ENCODE peak calls at places on chromosomes 16 and 17, in four cellular contexts. N is HCT116, Z is GM12878, H is SK-N-SH. A is an unnamed sample.

GRCh38 chr17:79940381-79941087 is 95.1 kb downstream of the TBC1D16 start:
- DNase-seq in Z (no peak), H (no peak), N (no peak), A (no peak)

GRCh38 chr17:8997994-8998628 is 23.2 kb upstream of the NTN1 start:
- DNase-seq in N (peak), Z (peak), H (peak), A (peak)

GRCh38 chr16:52069866-52070265 is 477.1 kb downstream of the TOX3 start:
- DNase-seq in Z (no peak), H (peak), N (no peak), A (no peak)

GRCh38 chr17:17201907-17202306 is 4.2 kb downstream of the PLD6 start:
- DNase-seq in H (no peak), N (no peak), Z (no peak), A (no peak)

GRCh38 chr16:84416407-84417321 is 48.3 kb downstream of the ATP2C2 start:
- DNase-seq in N (no peak), Z (no peak), H (no peak), A (no peak)

GRCh38 chr17:70434536-70435490 is 265.5 kb downstream of the KCNJ2 start:
- DNase-seq in Z (no peak), N (no peak), H (no peak), A (no peak)

GRCh38 chr16:46801428-46802049 is 29.4 kb downstream of the C16orf87 start:
- DNase-seq in N (no peak), Z (no peak), H (peak), A (peak)

GRCh38 chr17:81402530-81402941 is 7.3 kb downstream of the BAHCC1 start:
- DNase-seq in N (no peak), H (no peak), Z (no peak), A (no peak)

GRCh38 chr17:67378444-67379250 is 1.6 kb downstream of the PITPNC1 start:
- DNase-seq in Z (no peak), N (peak), H (peak), A (peak)

GRCh38 chr17:29574732-29575510 is 6.4 kb downstream of the TP53I13 start:
- DNase-seq in Z (no peak), H (no peak), N (no peak), A (no peak)

GRCh38 chr17:31321481-31321880 is at the start of gene EVI2A:
- DNase-seq in Z (peak), H (no peak), N (no peak), A (no peak)

GRCh38 chr17:82356028-82356427 is 3.0 kb upstream of the TEX19 start:
- DNase-seq in N (no peak), H (no peak), Z (no peak), A (peak)

GRCh38 chr17:37567137-37567927 is 41.9 kb downstream of the SYNRG start:
- DNase-seq in Z (no peak), H (no peak), N (no peak), A (no peak)

GRCh38 chr16:71214771-71215381 is 15.6 kb downstream of the HYDIN start:
- DNase-seq in Z (no peak), H (no peak), N (peak), A (peak)

GRCh38 chr16:85381738-85382592 is 231.2 kb upstream of the GSE1 start:
- DNase-seq in N (no peak), Z (no peak), H (peak), A (no peak)

GRCh38 chr17:80457236-80457856 is 19.1 kb downstream of the NPTX1 start:
- DNase-seq in Z (no peak), H (no peak), N (no peak), A (no peak)

GRCh38 chr16:71311553-71312158 is 22.5 kb upstream of the CMTR2 start:
- DNase-seq in Z (no peak), N (no peak), H (peak), A (peak)

GRCh38 chr17:32569171-32570080 is 82.6 kb downstream of the CDK5R1 start:
- DNase-seq in H (no peak), Z (peak), N (no peak), A (no peak)

GRCh38 chr17:60989439-60989838 is 311.8 kb downstream of the BCAS3 start:
- DNase-seq in H (peak), Z (no peak), N (no peak), A (no peak)

GRCh38 chr16:31022574-31023251 is 10.6 kb upstream of the STX4 start:
- DNase-seq in H (no peak), Z (no peak), N (no peak), A (no peak)
- TF ChIP-seq JUND in H (no peak), Z (no peak), N (no peak), A (no peak)

GRCh38 chr17:77465358-77466041 is 324.7 kb downstream of the SEC14L1 start:
- DNase-seq in N (no peak), Z (peak), H (no peak), A (no peak)
- TF ChIP-seq JUND in N (no peak), Z (peak), H (no peak), A (no peak)

GRCh38 chr17:63512896-63513644 is 10.1 kb upstream of the KCNH6 start:
- DNase-seq in Z (no peak), N (no peak), H (no peak), A (no peak)

GRCh38 chr17:63516910-63517824 is 6.0 kb upstream of the KCNH6 start:
- DNase-seq in Z (peak), N (peak), H (no peak), A (no peak)

GRCh38 chr17:63515426-63515825 is 7.7 kb upstream of the KCNH6 start:
- DNase-seq in H (no peak), Z (no peak), N (no peak), A (no peak)

GRCh38 chr17:63514477-63514876 is 8.7 kb upstream of the KCNH6 start:
- DNase-seq in H (no peak), N (no peak), Z (no peak), A (no peak)

GRCh38 chr17:63514974-63515373 is 8.2 kb upstream of the KCNH6 start:
- DNase-seq in H (no peak), N (no peak), Z (no peak), A (no peak)
- TF ChIP-seq JUND in H (no peak), N (no peak), Z (no peak), A (no peak)

DNA sequence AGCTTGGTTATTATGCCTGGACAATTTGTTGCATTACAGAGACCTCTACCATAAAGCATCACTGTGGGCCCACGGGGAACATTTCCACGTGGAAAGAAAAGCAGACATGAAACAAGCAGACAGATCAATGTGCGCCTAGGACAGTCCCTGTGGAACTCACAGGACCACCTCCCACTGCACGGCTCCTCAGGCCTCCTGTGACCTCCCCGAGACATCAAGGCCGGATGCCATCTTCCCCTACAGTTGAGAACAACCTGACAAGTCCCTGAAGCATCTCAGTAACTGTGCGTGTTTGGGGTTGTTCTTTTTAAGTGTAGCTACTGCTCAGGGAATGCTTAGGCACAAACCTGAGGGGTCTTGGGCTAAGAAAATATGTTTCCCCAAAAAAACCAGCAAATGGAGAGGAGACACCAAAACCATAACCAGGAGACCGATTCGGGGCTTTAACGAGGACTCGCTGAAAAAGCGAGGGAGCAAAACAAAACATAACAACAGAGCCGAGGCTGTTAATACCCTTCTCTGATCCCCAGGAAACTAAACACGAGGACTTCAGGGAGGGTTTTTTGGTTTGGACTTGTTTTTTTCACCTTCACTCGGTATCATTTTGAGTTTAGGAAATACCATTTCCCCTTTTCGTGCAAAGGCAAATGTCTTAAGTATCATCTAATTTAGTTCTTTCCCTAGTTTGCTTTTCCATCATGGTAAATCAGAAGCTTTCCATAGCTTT is 87.1 kb downstream of the CYTH1 start:
- DNase-seq in H (no peak), N (no peak), Z (no peak), A (no peak)
- TF ChIP-seq JUND in H (no peak), N (no peak), Z (peak), A (no peak)

DNA sequence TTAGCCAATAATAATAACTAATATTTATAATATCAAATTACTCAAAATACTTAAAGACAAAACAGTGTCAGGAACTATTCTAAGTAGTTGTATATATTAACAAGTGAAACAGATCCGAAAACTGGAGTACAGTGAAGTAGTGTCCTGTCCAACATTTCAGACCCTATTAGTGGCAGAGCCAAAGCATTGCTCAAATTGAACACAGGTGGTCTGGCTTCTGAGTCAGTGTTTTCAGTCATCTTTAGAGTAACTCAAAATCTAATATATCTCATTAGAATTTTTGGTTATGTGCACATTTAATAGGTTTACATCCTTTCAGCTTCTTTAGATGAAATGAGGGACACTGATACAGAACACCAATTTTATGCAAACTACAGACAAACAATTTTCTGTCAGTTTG is 652.5 kb downstream of the CDH11 start:
- DNase-seq in H (no peak), Z (no peak), N (no peak), A (no peak)
- TF ChIP-seq JUND in H (peak), Z (no peak), N (no peak), A (no peak)

GRCh38 chr16:28609631-28610594 is at the start of gene SULT1A1:
- DNase-seq in N (no peak), H (peak), Z (no peak), A (peak)
- TF ChIP-seq JUND in N (no peak), H (no peak), Z (no peak), A (no peak)

DNA sequence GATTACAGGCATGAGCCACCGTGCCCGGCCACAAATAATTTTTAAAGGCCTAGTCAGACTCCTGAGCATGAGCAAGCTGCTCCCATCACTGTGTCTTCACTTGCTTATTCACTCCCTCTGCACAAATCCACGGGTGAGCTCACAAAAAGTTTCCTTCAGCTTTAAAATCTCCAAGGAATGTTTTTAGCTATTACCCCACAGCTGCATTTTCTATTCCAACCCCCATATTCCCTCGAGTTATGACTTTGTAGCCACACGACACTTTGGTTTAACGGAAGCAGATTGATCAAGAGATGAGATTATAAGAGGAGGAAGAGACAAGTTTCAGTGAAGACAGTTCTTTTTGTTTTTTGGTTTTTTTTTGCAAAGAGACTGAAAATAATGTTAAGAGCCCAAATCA is 49.1 kb upstream of the SLC25A19 start:
- DNase-seq in Z (no peak), H (no peak), N (no peak), A (no peak)
- TF ChIP-seq JUND in Z (no peak), H (no peak), N (no peak), A (no peak)

DNA sequence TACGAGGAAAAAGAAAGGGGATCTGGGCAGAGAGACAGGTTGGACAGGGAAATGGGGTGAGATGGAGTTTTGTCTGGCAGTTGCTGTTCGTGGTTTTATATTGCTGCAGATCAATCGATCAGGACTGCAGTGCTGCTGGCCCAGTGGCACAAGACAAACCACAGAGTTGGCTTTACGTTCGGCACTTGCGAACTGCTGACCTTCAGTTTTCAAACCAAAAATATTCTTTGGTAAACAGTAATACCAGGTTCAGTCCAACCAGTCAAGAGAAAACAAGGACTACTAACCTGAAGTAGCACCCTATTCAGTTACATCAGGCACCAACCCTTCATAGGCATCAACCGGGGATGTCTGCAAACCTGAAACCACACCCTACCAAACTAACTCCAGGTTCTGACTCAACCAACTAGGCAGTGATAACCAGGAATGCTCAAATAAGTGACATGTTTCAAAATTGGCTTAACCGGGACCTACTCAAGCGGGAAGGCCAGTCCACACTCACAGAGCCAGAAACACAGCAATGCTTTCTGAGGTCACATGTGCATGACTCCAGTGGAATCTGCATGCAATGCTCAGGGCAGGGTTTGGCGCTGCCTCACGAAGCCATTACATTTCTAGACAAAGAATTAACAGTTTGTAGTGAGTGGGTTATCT is 91.1 kb downstream of the SMG6 start:
- DNase-seq in H (no peak), N (no peak), Z (no peak), A (no peak)
- TF ChIP-seq JUND in H (no peak), N (no peak), Z (no peak), A (no peak)

GRCh38 chr17:21129023-21129681 is 2.4 kb downstream of the DHRS7B start:
- DNase-seq in N (no peak), Z (no peak), H (peak), A (peak)

GRCh38 chr17:21132428-21132827 is 5.7 kb downstream of the DHRS7B start:
- DNase-seq in H (no peak), Z (no peak), N (no peak), A (no peak)

GRCh38 chr17:21127508-21128077 is 829 bp downstream of the DHRS7B start:
- DNase-seq in H (no peak), Z (no peak), N (no peak), A (no peak)

GRCh38 chr17:21134559-21134958 is 7.8 kb downstream of the DHRS7B start:
- DNase-seq in Z (no peak), H (no peak), N (no peak), A (no peak)

DNA sequence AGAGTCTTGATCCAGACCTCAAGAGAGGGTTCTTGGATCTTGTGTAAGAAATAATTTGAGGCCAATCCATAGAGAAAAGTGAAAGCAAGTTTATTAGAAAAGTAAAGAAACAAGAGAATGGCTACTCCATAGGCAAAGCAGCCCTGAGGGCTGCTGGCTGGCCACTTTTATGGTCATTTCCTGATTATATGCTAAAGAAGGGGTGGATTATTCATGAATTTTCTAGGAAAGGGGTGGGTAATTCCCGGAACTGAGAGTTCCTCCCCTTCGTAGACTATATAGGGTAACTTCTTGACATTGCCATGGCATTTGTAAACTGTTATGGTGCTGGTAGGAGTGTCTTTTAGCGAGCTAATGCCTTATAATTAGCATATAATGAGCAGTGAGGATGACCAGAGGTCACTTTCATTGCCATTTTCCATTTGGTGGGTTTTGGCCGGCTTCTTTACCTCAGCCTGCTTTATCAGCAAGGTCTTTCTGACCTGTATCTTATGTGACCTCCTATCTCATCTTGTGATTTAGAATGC is 4.4 kb downstream of the DHRS7B start:
- DNase-seq in Z (no peak), N (no peak), H (no peak), A (no peak)
- TF ChIP-seq JUND in Z (no peak), N (no peak), H (no peak), A (no peak)

A was measured in T47D.